ENCODE peak calls at places on chromosomes 5 and 9, in four cellular contexts. S is Peyer's patch, H is heart left ventricle, N is HCT116. K is an unnamed sample.

GRCh38 chr9:113475992-113476391 is 12.5 kb downstream of the RGS3 start:
- DNase-seq in H (no peak), N (no peak), S (no peak), K (no peak)

GRCh38 chr9:136299116-136299515 is 4.8 kb downstream of the CCDC187 start:
- DNase-seq in S (no peak), H (no peak), N (no peak), K (no peak)

GRCh38 chr9:90342607-90343006 is 300.0 kb downstream of the DIRAS2 start:
- DNase-seq in H (no peak), S (no peak), N (no peak), K (no peak)

GRCh38 chr5:27403248-27403882 is 365.0 kb upstream of the CDH9 start:
- DNase-seq in H (no peak), N (no peak), S (no peak), K (no peak)

GRCh38 chr5:54307583-54307982 is 2.8 kb downstream of the ARL15 start:
- DNase-seq in H (no peak), S (no peak), N (no peak), K (no peak)

GRCh38 chr5:32138839-32139493 is 35.2 kb downstream of the GOLPH3 start:
- DNase-seq in S (no peak), N (no peak), H (no peak), K (no peak)

GRCh38 chr5:3024541-3024940 is 273.1 kb upstream of the IRX2 start:
- DNase-seq in H (no peak), N (no peak), S (no peak), K (no peak)

GRCh38 chr5:36694351-36694750 is 87.9 kb downstream of the SLC1A3 start:
- DNase-seq in N (no peak), H (no peak), S (no peak), K (no peak)

GRCh38 chr5:161150589-161150988 is 298.6 kb upstream of the ATP10B start:
- DNase-seq in N (no peak), H (no peak), S (no peak), K (no peak)

GRCh38 chr5:3428355-3428754 is 167.3 kb upstream of the IRX1 start:
- DNase-seq in S (no peak), N (no peak), H (no peak), K (no peak)

GRCh38 chr9:121989010-121989409 is 104.1 kb downstream of the TTLL11 start:
- DNase-seq in H (no peak), N (no peak), S (no peak), K (no peak)

GRCh38 chr5:139481122-139481533 is 1.4 kb downstream of the STING1 start:
- DNase-seq in H (peak; percentile 58), S (no peak), N (no peak), K (peak; percentile 72)

GRCh38 chr9:97318433-97318832 is 11.0 kb downstream of the CCDC180 start:
- DNase-seq in H (no peak), N (no peak), S (no peak), K (no peak)

GRCh38 chr5:151764801-151765200 is 6.4 kb upstream of the ATOX1 start:
- DNase-seq in N (no peak), S (no peak), H (no peak), K (no peak)

GRCh38 chr5:122313001-122313402 is 965 bp downstream of the SNCAIP start:
- DNase-seq in H (no peak), S (no peak), N (no peak), K (no peak)

GRCh38 chr5:159732220-159732619 is 184.1 kb upstream of the ADRA1B start:
- DNase-seq in N (no peak), H (no peak), S (no peak), K (no peak)

GRCh38 chr5:5340206-5340729 is 82.2 kb upstream of the ICE1 start:
- DNase-seq in H (peak; percentile 75), N (peak; percentile 80), S (peak; percentile 18), K (peak; percentile 91)

GRCh38 chr9:106929471-106930198 is 66.7 kb downstream of the ZNF462 start:
- DNase-seq in N (no peak), S (no peak), H (peak; percentile 37), K (no peak)

GRCh38 chr5:13814293-13814692 is 130.2 kb downstream of the DNAH5 start:
- DNase-seq in N (no peak), S (no peak), H (no peak), K (no peak)

GRCh38 chr5:14238272-14238671 is 95.1 kb downstream of the TRIO start:
- DNase-seq in H (no peak), S (no peak), N (no peak), K (no peak)

GRCh38 chr5:128613111-128613510 is 75.1 kb upstream of the FBN2 start:
- DNase-seq in S (no peak), H (no peak), N (no peak), K (no peak)

GRCh38 chr5:68991279-68991678 is 102.5 kb upstream of the SLC30A5 start:
- DNase-seq in N (no peak), H (no peak), S (no peak), K (no peak)

GRCh38 chr9:83431470-83432060 is 106.6 kb downstream of the FRMD3 start:
- DNase-seq in N (no peak), S (no peak), H (peak; percentile 49), K (peak; percentile 57)

GRCh38 chr5:124871299-124871698 is 124.9 kb upstream of the ZNF608 start:
- DNase-seq in H (no peak), N (no peak), S (no peak), K (no peak)

GRCh38 chr5:131129306-131129705 is 35.8 kb downstream of the HINT1 start:
- DNase-seq in S (no peak), N (no peak), H (no peak), K (no peak)

GRCh38 chr9:25573281-25573680 is 105.0 kb downstream of the TUSC1 start:
- DNase-seq in H (no peak), N (no peak), S (no peak), K (no peak)

GRCh38 chr9:127611796-127612790 is at the start of gene STXBP1:
- DNase-seq in H (peak; percentile 90), S (peak; percentile 81), N (peak; percentile 51), K (peak; percentile 96)

GRCh38 chr5:163460562-163461176 is at the start of gene HMMR:
- DNase-seq in N (no peak), H (no peak), S (no peak), K (no peak)

GRCh38 chr9:108972186-108972585 is 38.0 kb downstream of the ABITRAM start:
- DNase-seq in S (no peak), H (no peak), N (no peak), K (no peak)
- H3K27ac ChIP-seq in S (no peak overlapping the region), H (peak overlapping the region; percentile 72), N (no peak overlapping the region), K (no peak overlapping the region)

DNA sequence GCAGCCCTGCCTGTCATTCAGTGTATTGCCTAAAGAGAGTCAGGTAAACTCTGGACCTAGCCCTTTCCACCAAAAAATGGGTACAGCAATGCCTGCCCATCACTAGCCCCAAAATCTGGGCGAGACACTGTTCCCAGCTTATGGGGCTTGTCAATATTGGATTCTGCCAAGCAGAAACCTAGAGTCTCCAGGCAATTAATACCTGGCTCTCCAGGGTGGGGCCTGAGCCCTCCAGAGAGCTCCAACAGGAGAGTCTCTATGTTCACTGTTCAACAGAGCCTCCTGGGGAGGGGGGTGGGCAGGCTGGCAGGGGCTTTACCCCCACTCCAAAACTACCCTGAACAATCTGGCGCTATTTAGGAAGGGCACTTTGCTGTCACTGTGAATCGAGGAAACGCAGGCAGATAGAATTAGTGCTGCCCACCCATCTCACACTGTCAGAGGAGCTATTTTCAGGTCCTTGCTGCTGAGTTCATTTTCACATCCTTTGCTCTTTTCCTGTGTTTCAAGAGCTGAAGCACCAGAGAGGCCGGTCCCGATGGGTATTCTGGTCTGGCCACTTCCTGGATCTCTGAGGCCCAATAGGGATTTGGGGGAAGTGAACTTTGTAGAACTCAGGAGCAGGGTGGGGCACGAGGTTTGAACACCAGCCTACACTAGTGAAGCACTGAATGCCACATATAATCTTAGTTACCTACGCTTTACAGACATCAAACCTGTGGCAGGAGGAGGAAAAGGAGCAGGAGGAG is 121.8 kb downstream of the C5orf15 start:
- DNase-seq in S (no peak), H (no peak), N (no peak), K (no peak)
- H3K4me3 ChIP-seq in S (no peak overlapping the region), H (no peak overlapping the region), N (no peak overlapping the region), K (no peak overlapping the region)

GRCh38 chr9:137875846-137876245 is 1.7 kb upstream of the CACNA1B start:
- DNase-seq in N (no peak), S (no peak), H (no peak), K (no peak)

GRCh38 chr9:137875354-137875753 is 2.2 kb upstream of the CACNA1B start:
- DNase-seq in S (no peak), H (no peak), N (no peak), K (no peak)

GRCh38 chr9:137876781-137877386 is 698 bp upstream of the CACNA1B start:
- DNase-seq in N (no peak), S (no peak), H (no peak), K (no peak)

GRCh38 chr9:137878146-137878941 is 762 bp downstream of the CACNA1B start:
- DNase-seq in H (no peak), S (no peak), N (no peak), K (peak; percentile 66)

DNA sequence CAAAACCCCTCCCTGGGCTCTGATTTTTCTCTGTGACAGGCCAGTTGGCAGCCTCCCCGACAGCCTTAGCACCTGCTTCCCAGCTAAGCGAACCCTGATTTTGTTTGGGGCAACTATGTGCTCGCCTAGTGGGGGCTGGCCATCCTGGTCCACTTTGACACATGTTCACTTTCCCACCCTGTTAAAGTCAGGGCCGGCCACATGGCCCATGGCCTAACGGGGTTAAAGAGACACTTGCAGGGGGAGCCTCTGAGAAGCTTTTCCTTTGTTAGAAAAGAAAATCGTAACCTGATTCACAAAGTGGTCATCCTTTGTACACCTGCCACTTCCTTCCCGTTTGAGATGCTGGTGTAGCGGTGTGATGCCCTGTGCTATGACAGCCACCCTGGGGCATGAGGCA is 1.3 kb upstream of the CACNA1B start:
- DNase-seq in H (no peak), N (no peak), S (no peak), K (peak; percentile 51)
- H3K27me3 ChIP-seq in H (peaks cover 53% of the 10 kb centered on the region), N (peaks cover 9% of the 10 kb centered on the region), S (no peaks in the 10 kb centered on the region), K (no peaks in the 10 kb centered on the region)

DNA sequence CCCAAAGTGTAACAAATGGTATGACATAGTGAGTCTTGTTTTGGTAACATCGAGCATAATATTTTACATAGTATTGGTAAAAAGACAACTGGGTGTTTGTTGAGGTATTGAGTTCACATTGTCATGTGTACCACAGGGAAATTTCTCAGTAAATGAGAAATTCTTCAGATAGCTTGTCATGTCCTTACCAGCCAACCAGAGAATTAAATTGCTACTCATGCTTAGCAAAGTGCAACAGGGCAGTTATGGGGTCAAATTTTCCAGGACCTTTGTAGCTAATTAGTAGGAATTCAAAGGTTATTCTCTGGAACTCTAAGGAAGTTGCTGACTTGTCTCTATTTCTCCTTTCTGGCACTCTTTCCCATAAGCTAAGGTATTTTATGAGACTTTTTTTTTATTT is 595.7 kb downstream of the EFNA5 start:
- DNase-seq in N (no peak), S (no peak), H (no peak), K (no peak)
- H3K27ac ChIP-seq in N (no peak overlapping the region), S (no peak overlapping the region), H (no peak overlapping the region), K (no peak overlapping the region)

DNA sequence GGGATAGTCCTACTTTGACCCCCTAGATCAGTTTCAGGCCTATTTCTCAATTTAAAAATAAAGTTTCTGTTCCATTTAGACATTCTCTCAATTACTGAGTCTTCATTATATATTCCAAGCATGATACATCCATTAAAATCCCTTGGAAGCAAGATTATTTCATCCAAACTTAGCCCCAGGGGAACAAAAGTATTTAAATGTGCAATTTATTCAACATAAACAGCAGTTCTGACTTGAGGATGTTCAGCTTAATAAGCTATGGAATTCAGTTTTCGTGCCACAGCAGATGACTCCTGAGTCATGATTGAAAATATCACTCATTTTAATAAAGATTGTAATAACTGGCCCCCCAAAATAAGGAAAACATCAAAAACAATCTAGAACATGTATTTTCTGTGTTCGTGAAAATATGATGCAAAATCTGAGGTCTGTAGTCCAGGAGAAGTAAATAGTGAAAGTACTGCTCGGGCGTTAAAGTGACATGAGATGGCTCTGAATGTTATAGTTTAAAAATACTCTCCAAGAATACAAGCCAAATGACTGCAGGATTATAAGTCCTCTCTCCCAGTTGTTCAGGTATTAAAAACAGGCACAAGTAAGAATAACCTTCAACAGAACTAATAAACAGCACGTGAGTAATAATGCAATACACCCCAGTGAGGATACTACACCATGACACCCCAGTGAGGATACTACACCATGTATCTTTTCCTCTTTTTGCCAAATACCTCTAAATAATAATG is 67.1 kb downstream of the RETREG1 start:
- DNase-seq in S (no peak), N (no peak), H (no peak), K (no peak)
- H3K4me3 ChIP-seq in S (no peak overlapping the region), N (no peak overlapping the region), H (no peak overlapping the region), K (no peak overlapping the region)